ENCODE peak calls at places on chromosomes 2 and 18, in six cellular contexts. M is AG20443; F is activated T-helper 9 cell treated with anti-CD3 and anti-CD28 coated beads, Interleukin-2, amount 50 U/mL, for 16 hours; Q is NAMALWA; E is astrocyte of the cerebellum; S is stimulated activated CD4-positive, alpha-beta T cell treated with anti-CD3 and anti-CD28 coated beads, Interleukin-4, amount 100 ng/mL, for 48 hours. D is an unnamed sample.

GRCh38 chr18:39296293-39296888 is 1730.8 kb upstream of the CELF4 start:
- DNase-seq in M (no peak), F (no peak), Q (no peak), E (no peak), S (no peak), D (no peak)

GRCh38 chr2:25213229-25213628 is 44.8 kb upstream of the POMC start:
- DNase-seq in M (no peak), F (no peak), Q (no peak), E (no peak), S (no peak), D (no peak)

GRCh38 chr2:43759195-43759594 is 14.6 kb upstream of the DYNC2LI1 start:
- DNase-seq in M (peak; percentile 56), F (no peak), Q (no peak), E (no peak), S (no peak), D (no peak)

GRCh38 chr2:220277445-220277960 is 650.1 kb downstream of the SLC4A3 start:
- DNase-seq in M (peak; percentile 79), F (no peak), Q (no peak), E (peak; percentile 75), S (no peak), D (peak; percentile 29)

GRCh38 chr18:11183621-11184020 is 34.3 kb upstream of the PIEZO2 start:
- DNase-seq in M (no peak), F (no peak), Q (no peak), E (peak; percentile 40), S (no peak), D (no peak)

GRCh38 chr2:33212151-33212550 is 264.3 kb upstream of the RASGRP3 start:
- DNase-seq in M (peak; percentile 75), F (no peak), Q (no peak), E (no peak), S (no peak), D (peak; percentile 71)

GRCh38 chr2:3466482-3466863 is 52.9 kb downstream of the ADI1 start:
- DNase-seq in M (no peak), F (no peak), Q (no peak), E (no peak), S (no peak), D (no peak)

GRCh38 chr2:206799083-206799482 is 33.7 kb downstream of the FASTKD2 start:
- DNase-seq in M (no peak), F (no peak), Q (no peak), E (no peak), S (no peak), D (no peak)

GRCh38 chr18:51614033-51614432 is 416.6 kb upstream of the MEX3C start:
- DNase-seq in M (no peak), F (no peak), Q (no peak), E (peak; percentile 49), S (no peak), D (peak; percentile 87)

GRCh38 chr2:43032248-43032893 is 194.0 kb downstream of the ZFP36L2 start:
- DNase-seq in M (no peak), F (no peak), Q (no peak), E (no peak), S (no peak), D (peak; percentile 81)

GRCh38 chr2:60518567-60518966 is 34.9 kb downstream of the BCL11A start:
- DNase-seq in M (no peak), F (no peak), Q (no peak), E (no peak), S (no peak), D (no peak)

GRCh38 chr2:240060977-240061591 is 7.8 kb upstream of the OR6B3 start:
- DNase-seq in M (peak; percentile 66), F (no peak), Q (peak; percentile 75), E (peak; percentile 29), S (peak; percentile 25), D (peak; percentile 67)

GRCh38 chr2:69465513-69466456 is 28.6 kb upstream of the NFU1 start:
- DNase-seq in M (no peak), F (no peak), Q (no peak), E (no peak), S (no peak), D (no peak)

GRCh38 chr2:218404351-218405145 is 4.9 kb downstream of the CTDSP1 start:
- DNase-seq in M (no peak), F (no peak), Q (peak; percentile 51), E (no peak), S (no peak), D (peak; percentile 46)

GRCh38 chr2:29522951-29523669 is 398.3 kb downstream of the ALK start:
- DNase-seq in M (peak; percentile 17), F (no peak), Q (no peak), E (no peak), S (no peak), D (peak; percentile 25)

GRCh38 chr18:72542993-72543361 is 1.2 kb downstream of the CBLN2 start:
- DNase-seq in M (peak; percentile 9), F (no peak), Q (no peak), E (no peak), S (no peak), D (peak; percentile 12)

GRCh38 chr2:11458753-11459152 is 7.2 kb downstream of the E2F6 start:
- DNase-seq in M (no peak), F (no peak), Q (no peak), E (no peak), S (no peak), D (no peak)

GRCh38 chr2:29164101-29164846 is 49.1 kb downstream of the CLIP4 start:
- DNase-seq in M (no peak), F (no peak), Q (peak; percentile 9), E (no peak), S (no peak), D (no peak)

GRCh38 chr18:79598046-79598884 is 81.3 kb upstream of the CTDP1 start:
- DNase-seq in M (no peak), F (no peak), Q (no peak), E (no peak), S (no peak), D (no peak)

GRCh38 chr18:12287131-12287681 is 20.8 kb upstream of the TUBB6 start:
- DNase-seq in M (no peak), F (no peak), Q (no peak), E (no peak), S (no peak), D (peak; percentile 49)